ENCODE peak calls at places on chromosomes 2 and 18, in six cellular contexts. B is NCI-H1930; O is NCI-H2081; T is left lung; C is activated naive CD8-positive, alpha-beta T cell treated with anti-CD3 and anti-CD28 coated beads for 36 hours; K is stimulated activated CD4-positive, alpha-beta T cell treated with anti-CD3 and anti-CD28 coated beads, TNF-alpha, amount 100 ng/mL, for 1 hour. N is an unnamed sample.

GRCh38 chr18:22643731-22644130 is 226.0 kb upstream of the CTAGE1 start:
- DNase-seq in B (no peak), O (no peak), T (no peak), C (no peak), K (no peak), N (no peak)

GRCh38 chr2:127953849-127954248 is 68.1 kb upstream of the AMMECR1L start:
- DNase-seq in B (no peak), O (no peak), T (no peak), C (no peak), K (no peak), N (no peak)

GRCh38 chr18:21243041-21243431 is 1.0 kb downstream of the GREB1L start:
- DNase-seq in B (no peak), O (peak; percentile 17), T (no peak), C (no peak), K (no peak), N (peak; percentile 14)

GRCh38 chr2:100407600-100407999 is 9.9 kb downstream of the CHST10 start:
- DNase-seq in B (no peak), O (no peak), T (no peak), C (no peak), K (no peak), N (no peak)

GRCh38 chr18:23972416-23972815 is 42.1 kb upstream of the TTC39C start:
- DNase-seq in B (no peak), O (no peak), T (no peak), C (no peak), K (no peak), N (no peak)

GRCh38 chr18:9851511-9851910 is 34.3 kb upstream of the TXNDC2 start:
- DNase-seq in B (no peak), O (no peak), T (no peak), C (no peak), K (no peak), N (no peak)

GRCh38 chr2:126635281-126635680 is 20.7 kb upstream of the GYPC start:
- DNase-seq in B (no peak), O (no peak), T (no peak), C (no peak), K (no peak), N (no peak)

GRCh38 chr2:207126724-207127314 is 38.9 kb downstream of the KLF7 start:
- DNase-seq in B (no peak), O (no peak), T (no peak), C (no peak), K (no peak), N (peak; percentile 47)

GRCh38 chr2:191578031-191578430 is 99.9 kb upstream of the NABP1 start:
- DNase-seq in B (no peak), O (no peak), T (no peak), C (no peak), K (no peak), N (no peak)

GRCh38 chr2:233429175-233429897 is 75.0 kb downstream of the DGKD start:
- DNase-seq in B (no peak), O (no peak), T (no peak), C (no peak), K (no peak), N (no peak)

GRCh38 chr2:206531996-206532543 is 88.7 kb downstream of the ADAM23 start:
- DNase-seq in B (no peak), O (no peak), T (no peak), C (no peak), K (no peak), N (no peak)

GRCh38 chr2:75241696-75242095 is 42.4 kb upstream of the TACR1 start:
- DNase-seq in B (no peak), O (no peak), T (no peak), C (no peak), K (no peak), N (no peak)

GRCh38 chr2:118729760-118730159 is 117.7 kb downstream of the EN1 start:
- DNase-seq in B (no peak), O (no peak), T (no peak), C (no peak), K (no peak), N (no peak)

GRCh38 chr2:106825161-106825560 is 60.8 kb downstream of the ST6GAL2 start:
- DNase-seq in B (no peak), O (no peak), T (no peak), C (no peak), K (no peak), N (no peak)

GRCh38 chr2:233674995-233675394 is 3.3 kb downstream of the UGT1A9 start:
- DNase-seq in B (no peak), O (no peak), T (no peak), C (no peak), K (no peak), N (no peak)

GRCh38 chr2:230754200-230754599 is 41.6 kb downstream of the CAB39 start:
- DNase-seq in B (no peak), O (no peak), T (no peak), C (no peak), K (no peak), N (no peak)